ENCODE peak calls at places on chromosomes 1 and 21, in four cellular contexts. K is CD4-positive, alpha-beta T cell; T is adrenal gland; G is CD8-positive, alpha-beta T cell. J is an unnamed sample.

GRCh38 chr1:22553104-22553880 is 10.0 kb upstream of the EPHA8 start:
- DNase-seq in K (no peak), T (peak; percentile 62), G (no peak), J (no peak)

GRCh38 chr1:168320805-168321577 is 40.3 kb downstream of the TBX19 start:
- DNase-seq in K (no peak), T (peak; percentile 83), G (no peak), J (no peak)

GRCh38 chr1:63054184-63054583 is 268.2 kb upstream of the FOXD3 start:
- DNase-seq in K (no peak), T (no peak), G (no peak), J (no peak)

GRCh38 chr1:181038399-181038873 is 4.7 kb downstream of the MR1 start:
- DNase-seq in K (peak; percentile 37), T (peak; percentile 74), G (peak; percentile 41), J (peak; percentile 6)

GRCh38 chr1:24526940-24527542 is 24.4 kb downstream of the RCAN3 start:
- DNase-seq in K (peak; percentile 48), T (no peak), G (no peak), J (no peak)

GRCh38 chr1:53349968-53350852 is 22.3 kb upstream of the LRP8 start:
- DNase-seq in K (no peak), T (peak; percentile 7), G (no peak), J (no peak)

GRCh38 chr1:161082996-161083742 is 6.2 kb downstream of the NECTIN4 start:
- DNase-seq in K (no peak), T (peak; percentile 88), G (no peak), J (no peak)

GRCh38 chr1:207032528-207033017 is at the start of gene C1orf116:
- DNase-seq in K (no peak), T (no peak), G (no peak), J (no peak)

GRCh38 chr1:63362073-63362472 is 5.4 kb upstream of the ALG6 start:
- DNase-seq in K (no peak), T (no peak), G (no peak), J (no peak)

GRCh38 chr1:83769594-83770321 is 229.2 kb downstream of the TTLL7 start:
- DNase-seq in K (no peak), T (no peak), G (no peak), J (no peak)

GRCh38 chr1:47181095-47181954 is 8.5 kb downstream of the PDZK1IP1 start:
- DNase-seq in K (no peak), T (peak; percentile 31), G (no peak), J (no peak)

GRCh38 chr1:162373541-162374375 is 2.9 kb downstream of the SPATA46 start:
- DNase-seq in K (no peak), T (peak; percentile 64), G (no peak), J (no peak)

GRCh38 chr1:66705100-66705499 is 47.2 kb upstream of the DYNLT5 start:
- DNase-seq in K (no peak), T (peak; percentile 67), G (no peak), J (no peak)

GRCh38 chr1:98104285-98104684 is 183.5 kb upstream of the DPYD start:
- DNase-seq in K (no peak), T (no peak), G (no peak), J (no peak)

GRCh38 chr1:70207492-70207891 is 2.1 kb upstream of the LRRC40 start:
- DNase-seq in K (no peak), T (no peak), G (no peak), J (no peak)
- H3K27ac ChIP-seq in K (no peak overlapping the region), T (no peak overlapping the region), G (no peak overlapping the region), J (no peak overlapping the region)

GRCh38 chr1:218377143-218377660 is 32.1 kb downstream of the TGFB2 start:
- DNase-seq in K (peak; percentile 9), T (no peak), G (peak; percentile 29), J (no peak)

GRCh38 chr1:218374972-218375371 is 29.8 kb downstream of the TGFB2 start:
- DNase-seq in K (no peak), T (no peak), G (no peak), J (no peak)

GRCh38 chr1:218374401-218374848 is 29.3 kb downstream of the TGFB2 start:
- DNase-seq in K (no peak), T (no peak), G (no peak), J (no peak)

GRCh38 chr1:218380125-218380977 is 35.2 kb downstream of the TGFB2 start:
- DNase-seq in K (no peak), T (no peak), G (no peak), J (no peak)

GRCh38 chr1:218376722-218377121 is 31.6 kb downstream of the TGFB2 start:
- DNase-seq in K (no peak), T (no peak), G (no peak), J (no peak)
- H3K27ac ChIP-seq in K (no peak overlapping the region), T (no peak overlapping the region), G (no peak overlapping the region), J (no peak overlapping the region)

GRCh38 chr1:156140879-156141707 is 12.3 kb upstream of the SEMA4A start:
- DNase-seq in K (peak; percentile 44), T (no peak), G (no peak), J (no peak)

GRCh38 chr1:156136970-156137483 is 16.4 kb upstream of the SEMA4A start:
- DNase-seq in K (no peak), T (no peak), G (no peak), J (no peak)

GRCh38 chr1:156134716-156135435 is 18.5 kb upstream of the SEMA4A start:
- DNase-seq in K (no peak), T (no peak), G (no peak), J (no peak)

GRCh38 chr1:156138366-156138969 is 14.9 kb upstream of the SEMA4A start:
- DNase-seq in K (no peak), T (no peak), G (no peak), J (no peak)

DNA sequence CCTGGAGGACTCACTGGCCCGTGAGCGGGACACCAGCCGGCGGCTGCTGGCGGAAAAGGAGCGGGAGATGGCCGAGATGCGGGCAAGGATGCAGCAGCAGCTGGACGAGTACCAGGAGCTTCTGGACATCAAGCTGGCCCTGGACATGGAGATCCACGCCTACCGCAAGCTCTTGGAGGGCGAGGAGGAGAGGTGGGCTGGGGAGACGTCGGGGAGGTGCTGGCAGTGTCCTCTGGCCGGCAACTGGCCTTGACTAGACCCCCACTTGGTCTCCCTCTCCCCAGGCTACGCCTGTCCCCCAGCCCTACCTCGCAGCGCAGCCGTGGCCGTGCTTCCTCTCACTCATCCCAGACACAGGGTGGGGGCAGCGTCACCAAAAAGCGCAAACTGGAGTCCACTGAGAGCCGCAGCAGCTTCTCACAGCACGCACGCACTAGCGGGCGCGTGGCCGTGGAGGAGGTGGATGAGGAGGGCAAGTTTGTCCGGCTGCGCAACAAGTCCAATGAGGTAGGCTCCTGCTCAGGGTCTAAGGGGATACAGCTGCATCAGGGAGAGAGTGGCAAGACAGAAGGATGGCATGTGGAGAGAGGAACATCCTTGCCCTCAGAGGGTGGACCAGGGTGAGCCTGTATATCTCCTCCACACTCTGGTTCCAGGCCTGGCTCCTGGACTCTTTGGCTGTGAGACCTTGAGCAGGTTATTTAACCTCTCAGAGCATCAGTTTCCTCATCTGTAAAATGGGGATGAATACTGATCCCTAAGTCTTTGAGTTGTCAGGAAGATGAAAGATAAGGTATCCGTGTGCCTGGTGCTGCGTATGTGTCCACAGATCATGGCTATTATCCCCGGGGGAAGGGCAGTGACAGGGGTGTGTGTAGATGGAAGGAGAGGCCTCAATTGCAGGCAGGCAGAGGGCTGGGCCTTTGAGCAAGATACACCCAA is 17.2 kb upstream of the SEMA4A start:
- DNase-seq in K (no peak), T (no peak), G (no peak), J (no peak)
- H3K27ac ChIP-seq in K (no peak overlapping the region), T (no peak overlapping the region), G (no peak overlapping the region), J (no peak overlapping the region)

GRCh38 chr1:177984761-177985160 is 14.9 kb upstream of the SEC16B start:
- DNase-seq in K (no peak), T (no peak), G (no peak), J (no peak)

GRCh38 chr1:177981186-177981585 is 11.3 kb upstream of the SEC16B start:
- DNase-seq in K (no peak), T (no peak), G (no peak), J (no peak)

GRCh38 chr1:177979272-177979671 is 9.4 kb upstream of the SEC16B start:
- DNase-seq in K (no peak), T (no peak), G (no peak), J (no peak)

GRCh38 chr1:177983824-177984528 is 14.1 kb upstream of the SEC16B start:
- DNase-seq in K (no peak), T (peak; percentile 70), G (no peak), J (no peak)

GRCh38 chr1:177983087-177983823 is 13.4 kb upstream of the SEC16B start:
- DNase-seq in K (no peak), T (no peak), G (no peak), J (no peak)
- H3K27ac ChIP-seq in K (no peak overlapping the region), T (no peak overlapping the region), G (no peak overlapping the region), J (no peak overlapping the region)

GRCh38 chr21:45040114-45040715 is 34.2 kb upstream of the ADARB1 start:
- DNase-seq in K (no peak), T (no peak), G (no peak), J (no peak)

GRCh38 chr21:45041984-45042663 is 32.3 kb upstream of the ADARB1 start:
- DNase-seq in K (no peak), T (no peak), G (no peak), J (no peak)

GRCh38 chr21:45039309-45040113 is 34.9 kb upstream of the ADARB1 start:
- DNase-seq in K (no peak), T (no peak), G (no peak), J (no peak)

GRCh38 chr21:45041351-45041805 is 33.0 kb upstream of the ADARB1 start:
- DNase-seq in K (no peak), T (peak; percentile 86), G (no peak), J (no peak)

DNA sequence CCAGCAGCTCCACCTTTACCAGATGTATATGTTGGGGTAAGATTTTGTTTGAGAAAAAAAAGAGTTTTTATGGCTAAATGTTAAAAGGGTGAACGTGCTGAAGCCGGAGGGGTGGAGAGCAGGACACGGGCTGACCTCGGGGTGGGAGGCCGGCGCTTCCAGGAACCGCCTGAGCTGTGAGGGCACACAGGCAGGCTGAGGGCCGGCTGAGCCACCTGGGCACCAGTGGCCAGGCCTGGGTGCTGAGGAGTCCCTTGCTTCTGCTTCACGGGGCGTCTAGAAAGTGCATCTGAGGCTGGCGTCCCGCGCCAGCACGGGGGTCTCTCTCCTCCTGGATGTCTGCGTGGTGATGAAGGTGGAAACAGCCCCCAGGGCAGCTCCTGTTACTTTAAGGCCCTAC is 33.6 kb upstream of the ADARB1 start:
- DNase-seq in K (no peak), T (no peak), G (no peak), J (no peak)
- H3K27ac ChIP-seq in K (no peak overlapping the region), T (peak overlapping the region; percentile 74), G (no peak overlapping the region), J (no peak overlapping the region)

DNA sequence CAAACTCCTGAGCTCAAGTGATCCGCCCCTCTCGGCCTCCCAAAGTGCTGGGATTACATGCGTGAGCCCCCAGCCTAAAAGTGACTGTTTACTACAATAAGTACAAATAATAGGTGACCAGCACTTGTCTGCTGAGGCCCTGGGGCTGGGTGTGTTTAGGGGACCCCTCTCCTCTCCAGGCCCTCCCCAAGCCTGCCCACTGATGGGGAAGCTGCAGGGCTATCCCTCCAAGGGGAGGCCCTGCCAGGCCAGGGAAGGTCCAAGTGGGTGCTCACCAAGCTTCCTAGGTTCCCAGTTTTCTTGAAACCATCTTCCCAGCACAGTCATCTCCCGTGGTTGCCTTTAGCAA is 60.7 kb downstream of the H3-3A start:
- DNase-seq in K (no peak), T (no peak), G (no peak), J (no peak)
- H3K27ac ChIP-seq in K (peak overlapping the region; percentile 77), T (no peak overlapping the region), G (no peak overlapping the region), J (no peak overlapping the region)